ENCODE peak calls at places on chromosomes 4 and X, in four cellular contexts. S, U, K and A are unnamed samples.

GRCh38 chr4:71262161-71262560 is 76.7 kb upstream of the SLC4A4 start:
- DNase-seq in K (no peak), U (no peak), S (no peak), A (peak; percentile 62)

GRCh38 chr4:183409956-183410355 is 34.5 kb upstream of the CDKN2AIP start:
- DNase-seq in K (no peak), U (no peak), S (no peak), A (no peak)

GRCh38 chr4:22978656-22979055 is 285.9 kb downstream of the GBA3 start:
- DNase-seq in U (no peak), K (no peak), S (no peak), A (no peak)

GRCh38 chr4:6782846-6783110 is 251 bp downstream of the KIAA0232 start:
- DNase-seq in S (no peak), K (no peak), U (no peak), A (no peak)

GRCh38 chr4:25061602-25062001 is 30.9 kb upstream of the LGI2 start:
- DNase-seq in K (no peak), S (no peak), U (no peak), A (no peak)

GRCh38 chrX:28595346-28595745 is 8.1 kb downstream of the IL1RAPL1 start:
- DNase-seq in K (no peak), U (no peak), S (no peak), A (no peak)

GRCh38 chr4:123674752-123675151 is 278.2 kb downstream of the SPRY1 start:
- DNase-seq in K (no peak), S (no peak), U (no peak), A (no peak)

GRCh38 chrX:115898382-115899001 is 272.1 kb upstream of the AGTR2 start:
- DNase-seq in K (no peak), S (no peak), U (peak; percentile 65), A (no peak)

GRCh38 chrX:9517062-9517461 is 52.2 kb downstream of the TBL1X start:
- DNase-seq in U (no peak), K (no peak), S (no peak), A (no peak)

GRCh38 chrX:40120838-40121580 is 23.3 kb upstream of the BCOR start:
- DNase-seq in K (no peak), S (no peak), U (no peak), A (no peak)

GRCh38 chrX:88284844-88285243 is 462.2 kb upstream of the CPXCR1 start:
- DNase-seq in U (no peak), S (no peak), K (no peak), A (no peak)

GRCh38 chrX:13752646-13753045 is 18.1 kb downstream of the OFD1 start:
- DNase-seq in K (no peak), U (no peak), S (no peak), A (no peak)

GRCh38 chr4:11724731-11725130 is 296.0 kb upstream of the HS3ST1 start:
- DNase-seq in U (no peak), K (no peak), S (no peak), A (no peak)

GRCh38 chr4:155510771-155511170 is 134.0 kb upstream of the MAP9 start:
- DNase-seq in U (no peak), K (no peak), S (no peak), A (no peak)

GRCh38 chr4:128341634-128342033 is 54.0 kb upstream of the PGRMC2 start:
- DNase-seq in U (no peak), K (no peak), S (no peak), A (no peak)

GRCh38 chrX:37378399-37378798 is 29.2 kb downstream of the PRRG1 start:
- DNase-seq in U (no peak), K (no peak), S (no peak), A (peak; percentile 39)

GRCh38 chrX:68694429-68695205 is 47.2 kb downstream of the STARD8 start:
- DNase-seq in S (no peak), K (no peak), U (no peak), A (no peak)

GRCh38 chr4:185549095-185549494 is 13.8 kb upstream of the PDLIM3 start:
- DNase-seq in S (no peak), U (no peak), K (no peak), A (no peak)

GRCh38 chr4:69823481-69824186 is 36.3 kb downstream of the SULT1E1 start:
- DNase-seq in S (no peak), U (peak; percentile 57), K (no peak), A (peak; percentile 24)

GRCh38 chr4:73896416-73896815 is 27.2 kb downstream of the CXCL1 start:
- DNase-seq in K (no peak), S (no peak), U (no peak), A (no peak)

GRCh38 chr4:61678297-61678696 is 478.2 kb downstream of the ADGRL3 start:
- DNase-seq in S (no peak), K (no peak), U (no peak), A (no peak)

GRCh38 chr4:173231916-173232315 is 63.3 kb downstream of the GALNT7 start:
- DNase-seq in S (no peak), K (no peak), U (no peak), A (no peak)

GRCh38 chr4:82893942-82894341 is 3.0 kb upstream of the SEC31A start:
- DNase-seq in U (no peak), K (no peak), S (no peak), A (no peak)

GRCh38 chrX:23789386-23790146 is 6.6 kb downstream of the SAT1 start:
- DNase-seq in K (no peak), S (no peak), U (no peak), A (no peak)

GRCh38 chrX:53266175-53266574 is 15.2 kb downstream of the IQSEC2 start:
- DNase-seq in K (no peak), S (no peak), U (no peak), A (no peak)

GRCh38 chrX:69961365-69962072 is 88.2 kb downstream of the AWAT2 start:
- DNase-seq in S (no peak), K (no peak), U (no peak), A (no peak)

GRCh38 chr4:136302566-136302965 is 1229.7 kb downstream of the PCDH18 start:
- DNase-seq in K (no peak), U (no peak), S (no peak), A (no peak)

GRCh38 chr4:88998941-88999340 is 58.0 kb downstream of the FAM13A start:
- DNase-seq in K (no peak), S (no peak), U (no peak), A (no peak)

GRCh38 chr4:10810411-10810810 is 125.8 kb upstream of the CLNK start:
- DNase-seq in S (no peak), U (no peak), K (no peak), A (no peak)

GRCh38 chrX:56113785-56114436 is 118.2 kb upstream of the KLF8 start:
- DNase-seq in K (no peak), S (peak; percentile 54), U (peak; percentile 74), A (no peak)

GRCh38 chr4:108700358-108700757 is 50.0 kb downstream of the OSTC start:
- DNase-seq in S (no peak), U (no peak), K (no peak), A (peak; percentile 34)

GRCh38 chr4:8199594-8200301 is 658 bp downstream of the SH3TC1 start:
- DNase-seq in S (no peak), U (no peak), K (no peak), A (no peak)

GRCh38 chr4:140901736-140902336 is 145.7 kb upstream of the TBC1D9 start:
- DNase-seq in S (no peak), K (no peak), U (no peak), A (no peak)

GRCh38 chrX:81202413-81202794 is 502 bp downstream of the SH3BGRL start:
- DNase-seq in K (no peak), S (no peak), U (no peak), A (no peak)

GRCh38 chrX:81206471-81206870 is 4.6 kb downstream of the SH3BGRL start:
- DNase-seq in U (no peak), S (no peak), K (no peak), A (no peak)

GRCh38 chrX:81201692-81202412 is at the start of the genes HMGN5 and SH3BGRL:
- DNase-seq in K (peak; percentile 58), S (peak; percentile 23), U (peak; percentile 80), A (peak; percentile 92)

DNA sequence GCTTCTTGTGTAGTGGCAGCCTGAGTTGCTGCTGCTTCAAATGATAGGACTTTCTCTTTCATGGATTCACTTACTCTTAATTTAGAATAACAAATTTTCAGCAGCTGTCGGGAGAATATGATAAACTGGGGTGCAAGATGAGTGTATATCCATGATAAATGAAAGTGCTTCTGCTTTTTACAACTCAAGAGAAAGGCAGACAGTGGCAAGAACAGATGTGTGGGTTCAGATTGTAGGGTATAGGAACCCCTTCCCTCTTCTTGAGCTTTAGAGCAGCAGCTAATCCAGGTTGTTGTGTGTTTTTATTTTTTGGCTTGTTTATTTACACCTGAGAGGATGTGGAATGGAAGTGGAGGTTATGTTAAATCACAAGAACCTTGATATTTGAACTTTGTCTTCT is 1.1 kb downstream of the SH3BGRL start:
- DNase-seq in K (no peak), S (no peak), U (no peak), A (no peak)
- H3K23ac ChIP-seq in K (no peak overlapping the region), S (no peak overlapping the region), U (no peak overlapping the region), A (no peak overlapping the region)

GRCh38 chr4:4534515-4535145 is 7.2 kb downstream of the STX18 start:
- DNase-seq in U (no peak), S (no peak), K (no peak), A (no peak)
- H2BK12ac ChIP-seq in U (no peak overlapping the region), S (no peak overlapping the region), K (no peak overlapping the region), A (no peak overlapping the region)

GRCh38 chrX:6407541-6407940 is 127.4 kb downstream of the VCX3A start:
- DNase-seq in U (no peak), K (no peak), S (no peak), A (no peak)
- H2BK120ac ChIP-seq in U (no peak overlapping the region), K (no peak overlapping the region), S (no peak overlapping the region), A (no peak overlapping the region)

GRCh38 chr4:126897038-126897437 is 735.7 kb upstream of the INTU start:
- DNase-seq in K (no peak), U (no peak), S (no peak), A (no peak)
- H3K23ac ChIP-seq in K (no peak overlapping the region), U (no peak overlapping the region), S (no peak overlapping the region), A (no peak overlapping the region)

GRCh38 chr4:76624271-76624681 is 189.2 kb downstream of the SHROOM3 start:
- DNase-seq in K (peak; percentile 26), S (no peak), U (peak; percentile 46), A (peak; percentile 99)

GRCh38 chr4:76622717-76623116 is 187.7 kb downstream of the SHROOM3 start:
- DNase-seq in K (no peak), U (no peak), S (no peak), A (peak; percentile 27)

GRCh38 chr4:76623217-76624060 is 188.4 kb downstream of the SHROOM3 start:
- DNase-seq in U (no peak), S (no peak), K (no peak), A (peak; percentile 46)

GRCh38 chr4:76622126-76622525 is 187.1 kb downstream of the SHROOM3 start:
- DNase-seq in U (no peak), S (no peak), K (no peak), A (peak; percentile 65)

DNA sequence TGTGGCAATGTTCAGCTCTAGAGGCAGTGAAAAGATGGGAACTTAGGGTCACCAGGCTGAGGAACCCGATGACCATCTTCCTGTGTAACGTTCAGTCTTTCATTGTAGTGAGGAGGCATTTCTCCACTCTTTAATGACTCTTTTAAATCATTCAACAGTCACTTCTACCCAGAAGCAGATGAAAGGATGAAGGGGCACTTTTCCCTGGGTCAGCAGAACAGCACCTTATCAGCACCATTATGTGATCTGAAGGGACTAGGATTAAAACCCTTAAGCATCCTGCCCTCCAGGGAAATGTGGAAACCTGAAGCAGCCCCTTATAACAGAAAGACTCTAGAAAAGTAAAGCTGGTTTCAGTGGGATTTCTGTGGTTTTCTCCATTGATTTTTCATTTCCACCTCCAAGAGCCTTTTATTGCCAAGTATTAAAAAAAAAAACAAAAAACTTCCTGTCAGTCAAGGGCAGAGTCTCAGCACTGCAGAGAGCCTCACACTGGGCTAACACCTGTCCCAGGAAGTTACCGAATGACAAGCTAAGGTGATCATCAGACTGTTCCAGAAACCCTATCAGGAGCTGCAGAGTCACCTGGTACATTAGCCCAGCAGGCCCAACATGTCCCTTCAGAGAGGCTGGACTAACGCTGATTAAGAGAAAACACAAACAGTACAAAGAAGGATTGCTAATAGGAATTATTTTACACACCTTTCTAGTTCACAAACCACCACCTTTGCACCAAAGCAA is 185.9 kb downstream of the SHROOM3 start:
- DNase-seq in U (no peak), K (no peak), S (no peak), A (no peak)
- H2BK12ac ChIP-seq in U (no peak overlapping the region), K (no peak overlapping the region), S (no peak overlapping the region), A (peak overlapping the region; percentile 31)